ENCODE peak calls at places on chromosome 3, in four cellular contexts. W is GM23338, A is neural progenitor cell, L is hepatocyte. Z is an unnamed sample.

GRCh38 chr3:169562988-169563774 is 100.3 kb downstream of the MECOM start:
- DNase-seq in W (no peak), A (no peak), L (no peak), Z (no peak)

GRCh38 chr3:114879059-114880031 is 267.7 kb downstream of the ZBTB20 start:
- DNase-seq in W (no peak), A (no peak), L (no peak), Z (no peak)

GRCh38 chr3:174202561-174202960 is 656.6 kb upstream of the NAALADL2 start:
- DNase-seq in W (no peak), A (no peak), L (no peak), Z (no peak)

GRCh38 chr3:109977903-109978302 is 640.6 kb upstream of the DPPA4 start:
- DNase-seq in W (peak), A (no peak), L (no peak), Z (no peak)

GRCh38 chr3:148642616-148643015 is 55.1 kb upstream of the AGTR1 start:
- DNase-seq in W (no peak), A (no peak), L (no peak), Z (no peak)

GRCh38 chr3:177966493-177966892 is 569.7 kb upstream of the KCNMB2 start:
- DNase-seq in W (no peak), A (no peak), L (no peak), Z (no peak)

GRCh38 chr3:45092132-45093031 is 53.8 kb downstream of the CDCP1 start:
- DNase-seq in W (no peak), A (no peak), L (peak), Z (no peak)

GRCh38 chr3:128297401-128298138 is 144.3 kb downstream of the EEFSEC start:
- DNase-seq in W (no peak), A (no peak), L (no peak), Z (no peak)

GRCh38 chr3:106103383-106103782 is 234.6 kb upstream of the CBLB start:
- DNase-seq in W (no peak), A (no peak), L (no peak), Z (no peak)

GRCh38 chr3:57917611-57918010 is 90.6 kb upstream of the FLNB start:
- DNase-seq in W (no peak), A (no peak), L (no peak), Z (no peak)

GRCh38 chr3:115100172-115100571 is 46.9 kb downstream of the ZBTB20 start:
- DNase-seq in W (peak), A (peak), L (peak), Z (peak)

GRCh38 chr3:20573175-20573574 is 387.2 kb upstream of the SGO1 start:
- DNase-seq in W (no peak), A (no peak), L (no peak), Z (no peak)

GRCh38 chr3:122021811-122022401 is at the start of gene ILDR1:
- DNase-seq in W (peak), A (peak), L (peak), Z (peak)

GRCh38 chr3:159760056-159760455 is 228.6 kb upstream of the IL12A start:
- DNase-seq in W (no peak), A (no peak), L (no peak), Z (no peak)

GRCh38 chr3:122427857-122428471 is 12.1 kb upstream of the WDR5B start:
- DNase-seq in W (no peak), A (no peak), L (no peak), Z (no peak)

GRCh38 chr3:73407572-73407971 is 217.2 kb downstream of the PDZRN3 start:
- DNase-seq in W (no peak), A (no peak), L (no peak), Z (no peak)

GRCh38 chr3:157066335-157067071 is 93.4 kb downstream of the CCNL1 start:
- DNase-seq in W (no peak), A (no peak), L (no peak), Z (no peak)

GRCh38 chr3:72144773-72145505 is 360.0 kb upstream of the PROK2 start:
- DNase-seq in W (no peak), A (no peak), L (peak), Z (peak)

GRCh38 chr3:100335137-100335833 is 728 bp downstream of the NIT2 start:
- DNase-seq in W (peak), A (peak), L (peak), Z (peak)

GRCh38 chr3:187186801-187187421 is 10.4 kb upstream of the RTP1 start:
- DNase-seq in W (no peak), A (no peak), L (peak), Z (no peak)
- H3K4me2 ChIP-seq in W (peak), A (no peak), L (peak), Z (no peak)

DNA sequence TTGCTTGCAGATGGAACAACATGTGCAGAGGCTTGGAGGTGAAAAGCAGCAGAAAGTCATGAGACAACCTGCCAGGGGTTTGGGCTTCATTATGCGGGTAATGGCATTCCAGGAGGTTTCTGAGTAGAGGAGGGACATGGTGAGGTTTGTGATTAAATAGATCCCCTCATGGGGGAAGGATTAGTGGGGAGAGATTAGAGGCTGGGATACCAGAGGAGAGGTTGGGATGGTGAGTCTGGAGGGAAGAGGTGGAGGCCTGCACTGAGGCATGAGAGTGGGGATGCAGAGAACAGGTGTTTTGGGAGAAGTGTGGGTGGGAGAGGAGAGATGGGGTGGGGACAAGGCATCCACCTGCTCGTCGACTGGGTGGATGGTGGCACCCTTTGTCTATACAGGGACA is 6.8 kb upstream of the IQSEC1 start:
- DNase-seq in W (no peak), A (peak), L (no peak), Z (no peak)
- H3K4me2 ChIP-seq in W (no peak), A (no peak), L (no peak), Z (no peak)

GRCh38 chr3:155111971-155112370 is 31.9 kb downstream of the MME start:
- DNase-seq in W (no peak), A (no peak), L (no peak), Z (no peak)
- H3K4me2 ChIP-seq in W (no peak), A (no peak), L (no peak), Z (no peak)

GRCh38 chr3:125140011-125140813 is 72.3 kb downstream of the SLC12A8 start:
- DNase-seq in W (no peak), A (no peak), L (no peak), Z (no peak)
- H3K4me2 ChIP-seq in W (no peak), A (no peak), L (no peak), Z (peak)

GRCh38 chr3:46412786-46413298 is 5.8 kb downstream of the CCRL2 start:
- DNase-seq in W (no peak), A (no peak), L (no peak), Z (no peak)
- H3K4me2 ChIP-seq in W (no peak), A (no peak), L (no peak), Z (no peak)

DNA sequence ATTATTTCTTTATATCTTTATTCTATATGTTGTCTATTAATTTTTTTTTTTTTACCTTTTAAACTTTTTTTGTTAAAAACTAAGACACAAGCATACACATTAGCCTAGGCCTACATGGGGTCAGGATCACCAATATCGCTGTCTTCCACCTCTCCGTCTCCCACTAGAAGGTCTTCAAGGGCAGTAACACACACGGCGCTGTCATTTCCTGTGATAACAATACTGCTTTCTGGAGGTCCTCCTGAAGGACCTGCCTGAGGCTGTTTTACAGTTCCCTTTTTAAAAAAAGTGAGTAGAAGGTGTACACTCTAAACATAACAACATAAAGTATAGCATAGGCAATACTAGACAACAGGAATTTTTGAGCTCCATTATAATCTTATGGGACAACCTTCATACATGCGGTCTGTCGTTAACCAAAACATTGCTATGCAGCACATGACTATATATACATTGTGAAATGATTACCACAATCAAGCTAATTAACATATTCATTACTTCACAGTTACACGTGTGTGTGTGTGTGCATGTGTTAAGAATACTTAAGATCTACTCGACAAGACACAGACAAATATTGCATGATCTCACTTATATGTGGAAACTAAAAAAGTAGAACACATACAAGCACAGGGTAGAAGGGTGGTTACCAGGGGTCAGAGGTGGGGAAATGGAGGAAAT is 20.8 kb downstream of the RAB6B start:
- DNase-seq in W (no peak), A (no peak), L (no peak), Z (no peak)
- H3K4me2 ChIP-seq in W (no peak), A (no peak), L (no peak), Z (no peak)

DNA sequence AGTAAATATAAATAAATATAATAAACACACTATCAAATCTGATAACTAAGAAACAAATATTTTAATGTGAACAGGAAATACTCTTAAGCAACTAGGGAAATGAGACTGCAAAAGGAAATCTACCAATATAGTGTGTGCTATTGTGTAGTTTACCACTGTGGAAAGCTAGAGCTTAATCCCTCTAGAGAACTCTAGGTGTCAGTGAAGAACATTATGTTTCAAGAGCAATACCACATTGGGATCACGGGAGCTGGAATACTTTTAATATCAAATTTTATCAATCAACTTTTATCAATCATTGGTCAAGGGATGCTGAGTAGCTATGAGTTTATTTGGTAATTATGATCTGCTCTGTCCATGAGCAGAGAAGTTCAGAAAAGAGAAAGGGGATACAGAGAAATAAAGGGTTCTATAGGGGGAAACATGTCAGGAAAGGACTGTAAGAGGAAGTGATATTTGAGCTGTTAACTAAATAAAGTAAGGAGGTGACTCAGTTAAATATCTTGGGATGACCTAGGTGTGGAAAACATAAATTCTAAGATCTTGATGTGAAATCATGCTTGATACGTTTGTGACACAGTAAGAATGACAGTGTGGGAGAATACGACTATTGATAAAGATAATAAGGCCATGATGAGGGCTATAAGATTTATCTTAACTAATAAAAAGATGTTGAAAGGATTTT is 762.2 kb upstream of the ALCAM start:
- DNase-seq in W (peak), A (no peak), L (no peak), Z (no peak)
- H3K4me2 ChIP-seq in W (no peak), A (no peak), L (no peak), Z (no peak)

DNA sequence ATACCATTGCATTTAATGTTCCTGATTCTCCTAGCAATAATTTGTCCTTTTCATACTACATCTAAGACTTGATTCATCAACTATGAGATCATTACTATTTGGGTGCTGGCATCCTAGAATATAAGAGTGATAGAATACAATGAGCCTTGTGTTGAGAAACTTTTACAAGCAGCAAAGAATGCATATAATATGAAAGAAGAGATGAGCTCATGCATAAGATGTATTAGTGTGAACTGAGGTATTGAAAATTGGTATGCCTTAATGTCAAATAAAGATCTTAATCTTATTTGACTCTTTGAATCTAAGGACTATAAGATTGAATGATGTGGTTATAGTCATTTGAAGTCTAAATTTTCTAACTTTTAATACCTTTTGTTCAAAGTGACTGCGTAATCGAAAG is 220.0 kb upstream of the ARHGEF26 start:
- DNase-seq in W (no peak), A (no peak), L (no peak), Z (no peak)
- H3K4me2 ChIP-seq in W (no peak), A (no peak), L (no peak), Z (peak)

DNA sequence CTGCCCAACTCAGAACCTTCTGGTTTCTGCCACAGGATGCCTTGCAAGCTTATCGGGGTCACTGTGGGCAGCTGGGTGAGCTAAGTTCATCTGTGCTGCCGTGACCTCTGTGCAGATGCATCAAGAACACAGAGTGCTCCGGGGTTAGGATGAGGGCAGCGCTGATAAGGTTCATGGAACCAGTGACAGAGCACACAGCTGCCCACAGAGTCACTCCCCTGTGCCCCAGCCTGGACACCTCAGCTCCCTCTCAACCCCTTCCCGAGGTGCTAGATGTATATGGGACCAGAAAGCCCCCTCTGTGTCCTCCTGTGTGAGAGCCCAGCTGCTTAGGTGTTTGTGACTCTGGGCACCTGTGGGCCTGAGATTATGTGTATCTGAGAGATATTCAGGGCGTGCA is 15.8 kb upstream of the ALAS1 start:
- DNase-seq in W (no peak), A (no peak), L (no peak), Z (no peak)
- H3K4me2 ChIP-seq in W (no peak), A (no peak), L (no peak), Z (no peak)

Z was measured in SK-N-SH.